ENCODE peak calls at places on chromosome X, in nine cellular contexts. F, K, Q, U, B, G, D, P and W are unnamed samples.

GRCh38 chrX:84186603-84187358 is 1.2 kb downstream of the RPS6KA6 start:
- DNase-seq in G (no peak), Q (no peak), U (no peak), B (no peak), F (no peak), D (no peak), P (no peak), K (peak; percentile 5), W (peak; percentile 0)

GRCh38 chrX:29528281-29528680 is 687.1 kb upstream of the MAGEB2 start:
- DNase-seq in K (no peak), Q (no peak), U (no peak), G (no peak), P (no peak), D (no peak), B (no peak), F (no peak), W (no peak)

GRCh38 chrX:10243056-10243455 is 86.3 kb downstream of the CLCN4 start:
- DNase-seq in P (no peak), U (no peak), K (no peak), B (no peak), Q (no peak), F (no peak), D (no peak), G (no peak), W (no peak)

GRCh38 chrX:140817943-140818342 is 108.4 kb downstream of the LINC00632 start:
- DNase-seq in G (no peak), P (peak; percentile 5), D (no peak), B (peak; percentile 47), F (peak; percentile 33), K (peak; percentile 30), U (no peak), Q (peak; percentile 4), W (no peak)

GRCh38 chrX:71098302-71098701 is 2.7 kb downstream of the FOXO4 start:
- DNase-seq in U (peak; percentile 60), B (peak; percentile 47), F (no peak), Q (peak; percentile 25), K (peak; percentile 55), G (no peak), P (no peak), D (no peak), W (peak; percentile 62)

GRCh38 chrX:123311486-123311885 is 127.4 kb downstream of the GRIA3 start:
- DNase-seq in P (no peak), B (no peak), F (no peak), Q (no peak), G (no peak), K (no peak), U (no peak), D (no peak), W (no peak)

GRCh38 chrX:39862958-39863357 is 234.8 kb downstream of the BCOR start:
- DNase-seq in P (no peak), Q (no peak), K (no peak), B (no peak), U (no peak), D (no peak), G (no peak), F (no peak), W (no peak)

GRCh38 chrX:153438522-153438921 is 7.3 kb downstream of the TREX2 start:
- DNase-seq in U (no peak), B (peak; percentile 53), Q (no peak), P (peak; percentile 4), G (no peak), D (no peak), K (peak; percentile 40), F (peak; percentile 44), W (no peak)

GRCh38 chrX:15107367-15107988 is 162.4 kb downstream of the ASB9 start:
- DNase-seq in G (no peak), B (no peak), F (no peak), Q (no peak), D (no peak), P (no peak), K (peak; percentile 18), U (no peak), W (no peak)

GRCh38 chrX:48498374-48498809 is 10.4 kb upstream of the PORCN start:
- DNase-seq in Q (peak; percentile 46), F (no peak), D (no peak), B (peak; percentile 49), G (peak; percentile 12), P (peak; percentile 98), K (no peak), U (no peak), W (no peak)

GRCh38 chrX:154526901-154527675 is 11.1 kb upstream of the FAM3A start:
- DNase-seq in K (peak; percentile 89), B (peak; percentile 82), G (no peak), F (peak; percentile 88), P (peak; percentile 63), U (peak; percentile 9), Q (peak; percentile 66), D (no peak), W (peak; percentile 43)

GRCh38 chrX:133444952-133445831 is 29.9 kb upstream of the GPC4 start:
- DNase-seq in D (peak; percentile 46), F (peak; percentile 40), B (no peak), P (peak; percentile 4), K (peak; percentile 9), U (no peak), Q (no peak), G (no peak), W (no peak)

GRCh38 chrX:107978707-107979307 is 3.4 kb downstream of the TEX13B start:
- DNase-seq in P (no peak), F (peak; percentile 62), D (no peak), U (no peak), K (peak; percentile 48), B (peak; percentile 55), G (no peak), Q (peak; percentile 12), W (no peak)